ENCODE peak calls at places on chromosome 15, in seven cellular contexts. One of them, this sample, is unnamed. For H3K9me3, the result is how much of the 10 kb centered on the place peaks cover.

GRCh38 chr15:67109141-67110034 is 44.0 kb downstream of the SMAD3 start:
- DNase-seq in H1: no peak
- DNase-seq in heart left ventricle: peak
- DNase-seq in adrenal gland: peak
- DNase-seq in IMR-90: peak
- DNase-seq in body of pancreas: peak
- DNase-seq in Peyer's patch: peak
- DNase-seq in this sample: peak

GRCh38 chr15:63218114-63218808 is 28.9 kb downstream of the RAB8B start:
- DNase-seq in H1: no peak
- DNase-seq in heart left ventricle: no peak
- DNase-seq in adrenal gland: no peak
- DNase-seq in IMR-90: peak
- DNase-seq in body of pancreas: no peak
- DNase-seq in Peyer's patch: no peak
- DNase-seq in this sample: no peak

GRCh38 chr15:50865515-50866370 is 42.7 kb upstream of the AP4E1 start:
- DNase-seq in H1: no peak
- DNase-seq in heart left ventricle: no peak
- DNase-seq in adrenal gland: no peak
- DNase-seq in IMR-90: no peak
- DNase-seq in body of pancreas: no peak
- DNase-seq in Peyer's patch: no peak
- DNase-seq in this sample: no peak

GRCh38 chr15:73244333-73244732 is 124.4 kb downstream of the HCN4 start:
- DNase-seq in H1: no peak
- DNase-seq in heart left ventricle: no peak
- DNase-seq in adrenal gland: no peak
- DNase-seq in IMR-90: no peak
- DNase-seq in body of pancreas: no peak
- DNase-seq in Peyer's patch: no peak
- DNase-seq in this sample: no peak

GRCh38 chr15:99421172-99421656 is 144.6 kb upstream of the MEF2A start:
- DNase-seq in H1: no peak
- DNase-seq in heart left ventricle: no peak
- DNase-seq in adrenal gland: no peak
- DNase-seq in IMR-90: peak
- DNase-seq in body of pancreas: peak
- DNase-seq in Peyer's patch: peak
- DNase-seq in this sample: no peak

GRCh38 chr15:90006217-90007088 is 5.3 kb downstream of the ZNF710 start:
- DNase-seq in H1: no peak
- DNase-seq in heart left ventricle: no peak
- DNase-seq in adrenal gland: no peak
- DNase-seq in IMR-90: no peak
- DNase-seq in body of pancreas: peak
- DNase-seq in Peyer's patch: no peak
- DNase-seq in this sample: no peak

GRCh38 chr15:88649753-88650551 is 11.1 kb downstream of the ISG20 start:
- DNase-seq in H1: no peak
- DNase-seq in heart left ventricle: no peak
- DNase-seq in adrenal gland: no peak
- DNase-seq in IMR-90: no peak
- DNase-seq in body of pancreas: peak
- DNase-seq in Peyer's patch: no peak
- DNase-seq in this sample: no peak

GRCh38 chr15:48563944-48564343 is 81.6 kb downstream of the FBN1 start:
- DNase-seq in H1: no peak
- DNase-seq in heart left ventricle: no peak
- DNase-seq in adrenal gland: no peak
- DNase-seq in IMR-90: no peak
- DNase-seq in body of pancreas: no peak
- DNase-seq in Peyer's patch: no peak
- DNase-seq in this sample: no peak

GRCh38 chr15:66703540-66703941 is 1.5 kb downstream of the SMAD6 start:
- DNase-seq in H1: no peak
- DNase-seq in heart left ventricle: peak
- DNase-seq in adrenal gland: no peak
- DNase-seq in IMR-90: peak
- DNase-seq in body of pancreas: peak
- DNase-seq in Peyer's patch: peak
- DNase-seq in this sample: no peak

GRCh38 chr15:32698773-32699390 is 18.9 kb upstream of the GREM1 start:
- DNase-seq in H1: no peak
- DNase-seq in heart left ventricle: no peak
- DNase-seq in adrenal gland: no peak
- DNase-seq in IMR-90: peak
- DNase-seq in body of pancreas: no peak
- DNase-seq in Peyer's patch: no peak
- DNase-seq in this sample: no peak

GRCh38 chr15:97680606-97681220 is 279.8 kb upstream of the ARRDC4 start:
- DNase-seq in H1: no peak
- DNase-seq in heart left ventricle: no peak
- DNase-seq in adrenal gland: no peak
- DNase-seq in IMR-90: no peak
- DNase-seq in body of pancreas: no peak
- DNase-seq in Peyer's patch: peak
- DNase-seq in this sample: no peak

GRCh38 chr15:44718927-44719292 is 7.6 kb downstream of the B2M start:
- DNase-seq in H1: no peak
- DNase-seq in heart left ventricle: no peak
- DNase-seq in adrenal gland: no peak
- DNase-seq in IMR-90: no peak
- DNase-seq in body of pancreas: no peak
- DNase-seq in Peyer's patch: no peak
- DNase-seq in this sample: no peak

GRCh38 chr15:70197945-70198361 is 100.2 kb upstream of the TLE3 start:
- DNase-seq in H1: no peak
- DNase-seq in heart left ventricle: no peak
- DNase-seq in adrenal gland: no peak
- DNase-seq in IMR-90: no peak
- DNase-seq in body of pancreas: no peak
- DNase-seq in Peyer's patch: no peak
- DNase-seq in this sample: no peak

GRCh38 chr15:35514759-35515158 is 31.2 kb downstream of the DPH6 start:
- DNase-seq in H1: no peak
- DNase-seq in heart left ventricle: no peak
- DNase-seq in adrenal gland: no peak
- DNase-seq in IMR-90: peak
- DNase-seq in body of pancreas: no peak
- DNase-seq in Peyer's patch: no peak
- DNase-seq in this sample: no peak

GRCh38 chr15:59099162-59099685 is 5.7 kb upstream of the CCNB2 start:
- DNase-seq in H1: no peak
- DNase-seq in heart left ventricle: no peak
- DNase-seq in adrenal gland: no peak
- DNase-seq in IMR-90: no peak
- DNase-seq in body of pancreas: no peak
- DNase-seq in Peyer's patch: no peak
- DNase-seq in this sample: no peak

GRCh38 chr15:59104602-59104911 is 389 bp upstream of the CCNB2 start:
- DNase-seq in H1: no peak
- DNase-seq in heart left ventricle: no peak
- DNase-seq in adrenal gland: no peak
- DNase-seq in IMR-90: no peak
- DNase-seq in body of pancreas: no peak
- DNase-seq in Peyer's patch: no peak
- DNase-seq in this sample: no peak

GRCh38 chr15:59105839-59106238 is 893 bp downstream of the CCNB2 start:
- DNase-seq in H1: no peak
- DNase-seq in heart left ventricle: no peak
- DNase-seq in adrenal gland: no peak
- DNase-seq in IMR-90: no peak
- DNase-seq in body of pancreas: no peak
- DNase-seq in Peyer's patch: no peak
- DNase-seq in this sample: no peak

DNA sequence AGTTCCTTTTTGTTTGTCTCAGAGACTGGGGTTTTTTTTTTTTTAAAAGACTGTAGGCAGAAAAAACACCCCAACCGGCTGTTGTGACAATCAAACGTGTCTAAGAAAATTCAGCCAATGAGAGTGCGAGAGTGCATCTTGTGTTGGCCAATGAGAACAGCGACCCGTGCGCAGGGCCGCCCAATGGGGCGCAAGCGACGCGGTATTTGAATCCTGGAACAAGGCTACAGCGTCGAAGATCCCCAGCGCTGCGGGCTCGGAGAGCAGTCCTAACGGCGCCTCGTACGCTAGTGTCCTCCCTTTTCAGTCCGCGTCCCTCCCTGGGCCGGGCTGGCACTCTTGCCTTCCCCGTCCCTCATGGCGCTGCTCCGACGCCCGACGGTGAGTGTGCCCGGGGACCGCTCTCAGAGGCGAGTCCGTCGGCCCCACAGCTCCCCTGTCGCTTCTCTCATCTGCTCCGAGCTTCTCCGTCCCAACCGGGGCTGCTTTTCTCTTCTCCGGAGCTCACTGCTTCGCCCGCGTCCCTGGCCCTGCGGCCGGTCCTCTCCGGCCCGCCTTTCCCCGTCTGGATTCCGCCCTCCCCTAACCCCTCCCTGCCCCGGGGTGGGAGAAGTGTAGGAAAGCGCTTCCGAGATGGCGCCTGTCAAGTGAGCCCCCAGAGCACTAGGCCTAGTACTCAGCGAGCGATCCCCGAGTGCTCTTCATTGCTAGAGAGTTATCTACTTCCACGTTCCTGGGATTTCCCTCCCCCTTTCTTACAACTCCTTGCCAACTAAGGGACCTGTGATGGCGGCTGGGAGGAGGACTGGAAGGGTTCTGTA is at the start of gene CCNB2:
- DNase-seq in H1: peak
- DNase-seq in heart left ventricle: peak
- DNase-seq in adrenal gland: peak
- DNase-seq in IMR-90: peak
- DNase-seq in body of pancreas: peak
- DNase-seq in Peyer's patch: peak
- DNase-seq in this sample: peak
- TF ChIP-seq POLR2A in H1: peak
- TF ChIP-seq POLR2A in heart left ventricle: peak
- TF ChIP-seq POLR2A in adrenal gland: no peak
- TF ChIP-seq POLR2A in IMR-90: peak
- TF ChIP-seq POLR2A in body of pancreas: no peak
- TF ChIP-seq POLR2A in Peyer's patch: no peak
- TF ChIP-seq POLR2A in this sample: no peak

GRCh38 chr15:25060472-25060803 is 105.7 kb downstream of the SNRPN start:
- DNase-seq in H1: no peak
- DNase-seq in heart left ventricle: no peak
- DNase-seq in adrenal gland: peak
- DNase-seq in IMR-90: no peak
- DNase-seq in body of pancreas: no peak
- DNase-seq in Peyer's patch: peak
- DNase-seq in this sample: no peak
- H3K9me3 ChIP-seq in H1: half or more
- H3K9me3 ChIP-seq in heart left ventricle: half or more
- H3K9me3 ChIP-seq in adrenal gland: under half
- H3K9me3 ChIP-seq in IMR-90: half or more
- H3K9me3 ChIP-seq in body of pancreas: under half
- H3K9me3 ChIP-seq in Peyer's patch: half or more
- H3K9me3 ChIP-seq in this sample: half or more

DNA sequence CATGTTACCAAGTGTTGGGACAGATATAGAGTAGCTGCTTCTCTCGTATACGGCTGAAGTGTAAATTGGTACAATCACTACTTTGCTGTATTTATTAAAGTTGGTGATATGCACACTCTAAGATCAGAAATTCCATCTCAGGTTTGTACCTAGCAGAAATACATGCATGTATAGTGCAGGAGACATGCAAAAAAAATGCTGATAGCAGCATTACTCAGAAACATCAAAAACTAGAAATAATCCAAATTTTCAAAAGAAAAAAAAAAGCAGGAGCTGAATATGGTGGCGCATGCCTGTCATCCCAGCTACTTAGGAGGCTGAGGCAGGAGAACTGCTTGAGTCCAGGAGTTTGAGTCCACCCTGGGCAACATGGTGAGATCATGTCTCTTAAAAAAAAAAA is 31.3 kb upstream of the BCL2A1 start:
- DNase-seq in H1: no peak
- DNase-seq in heart left ventricle: no peak
- DNase-seq in adrenal gland: no peak
- DNase-seq in IMR-90: no peak
- DNase-seq in body of pancreas: no peak
- DNase-seq in Peyer's patch: no peak
- DNase-seq in this sample: no peak
- TF ChIP-seq POLR2A in H1: no peak
- TF ChIP-seq POLR2A in heart left ventricle: no peak
- TF ChIP-seq POLR2A in adrenal gland: no peak
- TF ChIP-seq POLR2A in IMR-90: no peak
- TF ChIP-seq POLR2A in body of pancreas: no peak
- TF ChIP-seq POLR2A in Peyer's patch: no peak
- TF ChIP-seq POLR2A in this sample: no peak

GRCh38 chr15:71823801-71824200 is 13.4 kb downstream of the NR2E3 start:
- DNase-seq in H1: no peak
- DNase-seq in heart left ventricle: no peak
- DNase-seq in adrenal gland: no peak
- DNase-seq in IMR-90: no peak
- DNase-seq in body of pancreas: no peak
- DNase-seq in Peyer's patch: no peak
- DNase-seq in this sample: no peak
- H3K9me3 ChIP-seq in H1: under half
- H3K9me3 ChIP-seq in heart left ventricle: under half
- H3K9me3 ChIP-seq in adrenal gland: under half
- H3K9me3 ChIP-seq in IMR-90: under half
- H3K9me3 ChIP-seq in body of pancreas: under half
- H3K9me3 ChIP-seq in Peyer's patch: under half
- H3K9me3 ChIP-seq in this sample: under half

GRCh38 chr15:74857082-74857655 is 14.2 kb upstream of the ULK3 start:
- DNase-seq in H1: no peak
- DNase-seq in heart left ventricle: no peak
- DNase-seq in adrenal gland: no peak
- DNase-seq in IMR-90: no peak
- DNase-seq in body of pancreas: peak
- DNase-seq in Peyer's patch: peak
- DNase-seq in this sample: no peak
- TF ChIP-seq POLR2A in H1: no peak
- TF ChIP-seq POLR2A in heart left ventricle: no peak
- TF ChIP-seq POLR2A in adrenal gland: no peak
- TF ChIP-seq POLR2A in IMR-90: no peak
- TF ChIP-seq POLR2A in body of pancreas: no peak
- TF ChIP-seq POLR2A in Peyer's patch: no peak
- TF ChIP-seq POLR2A in this sample: no peak

GRCh38 chr15:86591994-86592746 is 512.5 kb downstream of the AGBL1 start:
- DNase-seq in H1: no peak
- DNase-seq in heart left ventricle: peak
- DNase-seq in adrenal gland: no peak
- DNase-seq in IMR-90: no peak
- DNase-seq in body of pancreas: peak
- DNase-seq in Peyer's patch: no peak
- DNase-seq in this sample: peak
- H3K9me3 ChIP-seq in H1: under half
- H3K9me3 ChIP-seq in heart left ventricle: under half
- H3K9me3 ChIP-seq in adrenal gland: under half
- H3K9me3 ChIP-seq in IMR-90: under half
- H3K9me3 ChIP-seq in body of pancreas: under half
- H3K9me3 ChIP-seq in Peyer's patch: under half
- H3K9me3 ChIP-seq in this sample: under half